ENCODE peak calls at places on chromosomes 7 and 10, in five cellular contexts. F, L, Z, Y and U are unnamed samples.

GRCh38 chr10:86291616-86292340 is 74.8 kb downstream of the GRID1 start:
- DNase-seq in F (peak), L (no peak), Z (no peak), Y (no peak), U (no peak)

GRCh38 chr10:50312464-50313437 is 61.4 kb upstream of the ASAH2 start:
- DNase-seq in F (no peak), L (no peak), Z (no peak), Y (no peak), U (no peak)

GRCh38 chr10:76454539-76455137 is 1023.2 kb downstream of the LRMDA start:
- DNase-seq in F (no peak), L (no peak), Z (no peak), Y (no peak), U (no peak)

GRCh38 chr7:360454-361100 is 70.6 kb downstream of the FOXL3 start:
- DNase-seq in F (peak), L (no peak), Z (no peak), Y (no peak), U (no peak)

GRCh38 chr7:72016574-72016973 is 395.6 kb downstream of the CALN1 start:
- DNase-seq in F (no peak), L (no peak), Z (no peak), Y (no peak), U (no peak)

GRCh38 chr7:14332155-14332554 is 342.7 kb upstream of the ETV1 start:
- DNase-seq in F (no peak), L (no peak), Z (no peak), Y (no peak), U (no peak)

GRCh38 chr7:3821473-3821872 is 520.4 kb downstream of the SDK1 start:
- DNase-seq in F (no peak), L (no peak), Z (no peak), Y (no peak), U (no peak)

GRCh38 chr10:123651421-123652047 is 14.6 kb upstream of the GPR26 start:
- DNase-seq in F (no peak), L (no peak), Z (no peak), Y (no peak), U (no peak)

GRCh38 chr7:132296820-132297219 is 279.4 kb downstream of the PLXNA4 start:
- DNase-seq in F (no peak), L (no peak), Z (no peak), Y (no peak), U (no peak)

GRCh38 chr7:134932707-134933370 is 53.5 kb upstream of the AGBL3 start:
- DNase-seq in F (peak), L (no peak), Z (no peak), Y (no peak), U (peak)

GRCh38 chr10:61787170-61787569 is 114.3 kb upstream of the ARID5B start:
- DNase-seq in F (no peak), L (no peak), Z (no peak), Y (no peak), U (no peak)

GRCh38 chr10:104351067-104351681 is 2.5 kb upstream of the CFAP58 start:
- DNase-seq in F (no peak), L (no peak), Z (no peak), Y (no peak), U (no peak)

GRCh38 chr7:35003679-35004278 is 33.5 kb downstream of the DPY19L1 start:
- DNase-seq in F (peak), L (no peak), Z (peak), Y (peak), U (peak)

GRCh38 chr10:117418121-117418520 is 42.9 kb upstream of the PDZD8 start:
- DNase-seq in F (no peak), L (no peak), Z (no peak), Y (no peak), U (peak)

GRCh38 chr10:131997366-131998049 is 15.8 kb upstream of the BNIP3 start:
- DNase-seq in F (peak), L (peak), Z (no peak), Y (peak), U (peak)

GRCh38 chr10:18472977-18473376 is 178.4 kb downstream of the NSUN6 start:
- DNase-seq in F (no peak), L (no peak), Z (peak), Y (peak), U (no peak)

GRCh38 chr10:34768261-34768971 is 46.7 kb downstream of the PARD3 start:
- DNase-seq in F (peak), L (peak), Z (no peak), Y (peak), U (peak)

GRCh38 chr10:23694921-23695824 is 256.3 kb downstream of the OTUD1 start:
- DNase-seq in F (no peak), L (no peak), Z (no peak), Y (no peak), U (no peak)

GRCh38 chr7:36943591-36944430 is 219.5 kb upstream of the AOAH start:
- DNase-seq in F (no peak), L (no peak), Z (no peak), Y (no peak), U (no peak)

GRCh38 chr7:98134420-98134819 is 27.8 kb downstream of the LMTK2 start:
- DNase-seq in F (no peak), L (no peak), Z (no peak), Y (no peak), U (no peak)

GRCh38 chr10:128086003-128086863 is 40.0 kb downstream of the MKI67 start:
- DNase-seq in F (peak), L (no peak), Z (no peak), Y (no peak), U (no peak)

GRCh38 chr7:45683556-45684148 is 109.5 kb downstream of the ADCY1 start:
- DNase-seq in F (no peak), L (peak), Z (no peak), Y (no peak), U (no peak)

GRCh38 chr7:116185956-116186355 is 24.4 kb upstream of the TES start:
- DNase-seq in F (no peak), L (no peak), Z (no peak), Y (no peak), U (no peak)

GRCh38 chr7:50978633-50979215 is 196.0 kb upstream of the GRB10 start:
- DNase-seq in F (no peak), L (no peak), Z (no peak), Y (peak), U (no peak)

GRCh38 chr7:80309971-80310549 is 175.4 kb downstream of the GNAI1 start:
- DNase-seq in F (no peak), L (no peak), Z (no peak), Y (no peak), U (no peak)

GRCh38 chr10:133121479-133121878 is 33.8 kb downstream of the ADGRA1 start:
- DNase-seq in F (no peak), L (no peak), Z (no peak), Y (no peak), U (no peak)

GRCh38 chr7:114979388-114979787 is 57.5 kb downstream of the MDFIC start:
- DNase-seq in F (peak), L (peak), Z (no peak), Y (no peak), U (no peak)

GRCh38 chr10:132141526-132142395 is 45.0 kb upstream of the DPYSL4 start:
- DNase-seq in F (peak), L (no peak), Z (no peak), Y (no peak), U (no peak)

GRCh38 chr10:29849434-29849833 is 210.0 kb downstream of the JCAD start:
- DNase-seq in F (no peak), L (no peak), Z (no peak), Y (no peak), U (no peak)

GRCh38 chr10:92847185-92847864 is 995 bp upstream of the EXOC6 start:
- DNase-seq in F (no peak), L (no peak), Z (no peak), Y (no peak), U (no peak)

GRCh38 chr7:35805876-35806275 is 5.0 kb downstream of the SEPTIN7 start:
- DNase-seq in F (no peak), L (no peak), Z (no peak), Y (no peak), U (no peak)

GRCh38 chr7:11516328-11516727 is 315.7 kb downstream of the THSD7A start:
- DNase-seq in F (no peak), L (no peak), Z (no peak), Y (no peak), U (no peak)

GRCh38 chr10:111944331-111944730 is 239.2 kb downstream of the GPAM start:
- DNase-seq in F (no peak), L (no peak), Z (no peak), Y (no peak), U (no peak)

GRCh38 chr10:13759167-13759566 is 172.4 kb downstream of the PRPF18 start:
- DNase-seq in F (no peak), L (no peak), Z (no peak), Y (no peak), U (no peak)

GRCh38 chr7:47827321-47827720 is 120.9 kb downstream of the PKD1L1 start:
- DNase-seq in F (no peak), L (no peak), Z (no peak), Y (no peak), U (no peak)

DNA sequence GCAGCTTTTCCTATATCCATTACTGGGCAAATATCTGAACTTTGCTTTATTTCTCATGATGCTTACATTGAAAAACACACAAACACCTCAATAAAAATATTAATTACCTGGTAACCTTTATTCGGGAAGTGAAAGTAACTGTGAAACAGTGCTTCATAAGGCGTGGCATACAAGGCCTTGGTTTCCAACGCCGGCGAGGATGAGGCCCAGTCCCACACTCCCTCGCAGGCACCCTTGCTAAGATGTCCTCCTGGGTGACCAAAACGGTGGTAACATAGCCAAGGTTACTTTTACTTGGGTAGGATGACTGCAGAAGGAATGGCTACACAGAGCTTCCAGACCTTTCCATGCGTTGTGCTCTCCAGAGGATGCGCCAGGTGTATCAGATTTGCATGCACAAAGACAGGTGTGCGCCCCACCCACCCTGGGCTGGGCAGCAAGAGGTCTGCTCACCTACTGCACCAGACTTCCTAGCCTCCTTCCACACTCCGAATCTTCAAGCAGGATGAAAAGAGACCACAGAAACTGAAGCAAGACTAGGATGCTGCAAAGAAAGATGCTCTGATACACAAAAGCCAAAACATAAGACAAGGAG is 13.3 kb upstream of the DAGLB start:
- DNase-seq in F (no peak), L (no peak), Z (no peak), Y (no peak), U (no peak)
- H3K27ac ChIP-seq in F (no peak), L (no peak), Z (no peak), Y (no peak), U (no peak)

GRCh38 chr7:27933691-27934565 is 194.0 kb downstream of the TAX1BP1 start:
- DNase-seq in F (no peak), L (no peak), Z (no peak), Y (no peak), U (no peak)
- TF ChIP-seq EP300 in F (no peak), L (no peak), Z (no peak), Y (no peak), U (no peak)

GRCh38 chr7:140623995-140624902 is 16.4 kb downstream of the DENND2A start:
- DNase-seq in F (peak), L (no peak), Z (no peak), Y (no peak), U (no peak)
- H3K27ac ChIP-seq in F (peak), L (no peak), Z (no peak), Y (peak), U (peak)

GRCh38 chr10:95405655-95406054 is 114.9 kb upstream of the PDLIM1 start:
- DNase-seq in F (no peak), L (no peak), Z (no peak), Y (no peak), U (no peak)

GRCh38 chr10:95408148-95408930 is 117.5 kb upstream of the PDLIM1 start:
- DNase-seq in F (no peak), L (no peak), Z (no peak), Y (no peak), U (no peak)

GRCh38 chr10:95404864-95405263 is 114.1 kb upstream of the PDLIM1 start:
- DNase-seq in F (no peak), L (no peak), Z (no peak), Y (no peak), U (no peak)

GRCh38 chr10:95407546-95407945 is 116.7 kb upstream of the PDLIM1 start:
- DNase-seq in F (no peak), L (no peak), Z (no peak), Y (no peak), U (no peak)

GRCh38 chr10:95406651-95407280 is 116.0 kb upstream of the PDLIM1 start:
- DNase-seq in F (peak), L (peak), Z (no peak), Y (peak), U (peak)
- TF ChIP-seq EP300 in F (peak), L (no peak), Z (no peak), Y (no peak), U (peak)

GRCh38 chr7:85595639-85596268 is 408.9 kb upstream of the SEMA3D start:
- DNase-seq in F (no peak), L (no peak), Z (no peak), Y (no peak), U (no peak)

GRCh38 chr7:85602196-85602595 is 415.3 kb upstream of the SEMA3D start:
- DNase-seq in F (no peak), L (no peak), Z (no peak), Y (no peak), U (no peak)

DNA sequence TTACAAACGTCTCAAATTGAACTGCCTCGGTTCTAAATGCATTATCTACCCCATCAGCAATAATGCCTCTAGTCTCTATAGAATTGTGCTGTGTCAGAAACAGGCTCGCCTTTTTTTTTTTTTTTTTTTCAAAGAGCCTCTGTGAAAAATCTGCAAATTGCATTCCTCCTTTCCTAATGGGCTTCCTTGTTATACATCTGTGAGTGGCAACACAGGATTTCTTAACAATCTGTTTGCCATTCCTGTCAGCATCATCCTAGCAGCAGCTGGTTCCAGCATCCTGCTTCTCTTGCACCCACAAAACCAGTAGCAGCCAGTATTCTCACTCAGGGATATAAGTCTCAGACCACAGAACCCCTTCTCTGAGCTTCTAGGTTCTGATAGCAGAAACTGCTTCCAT is 413.6 kb upstream of the SEMA3D start:
- DNase-seq in F (no peak), L (no peak), Z (no peak), Y (no peak), U (no peak)
- H3K27ac ChIP-seq in F (no peak), L (no peak), Z (no peak), Y (no peak), U (no peak)

GRCh38 chr7:107609861-107610260 is 29.8 kb downstream of the BCAP29 start:
- DNase-seq in F (no peak), L (no peak), Z (no peak), Y (no peak), U (no peak)

GRCh38 chr7:107613439-107613838 is 33.4 kb downstream of the BCAP29 start:
- DNase-seq in F (no peak), L (no peak), Z (no peak), Y (no peak), U (no peak)

GRCh38 chr7:107613948-107614347 is 33.9 kb downstream of the BCAP29 start:
- DNase-seq in F (no peak), L (no peak), Z (no peak), Y (no peak), U (no peak)

GRCh38 chr7:107606303-107606702 is 26.3 kb downstream of the BCAP29 start:
- DNase-seq in F (no peak), L (no peak), Z (no peak), Y (no peak), U (no peak)

GRCh38 chr7:107610353-107610752 is 30.3 kb downstream of the BCAP29 start:
- DNase-seq in F (no peak), L (no peak), Z (no peak), Y (no peak), U (no peak)
- TF ChIP-seq EP300 in F (no peak), L (no peak), Z (no peak), Y (no peak), U (no peak)

GRCh38 chr7:24318326-24318725 is 34.3 kb downstream of the NPY start:
- DNase-seq in F (no peak), L (no peak), Z (peak), Y (peak), U (no peak)
- H3K27ac ChIP-seq in F (no peak), L (no peak), Z (no peak), Y (no peak), U (no peak)

DNA sequence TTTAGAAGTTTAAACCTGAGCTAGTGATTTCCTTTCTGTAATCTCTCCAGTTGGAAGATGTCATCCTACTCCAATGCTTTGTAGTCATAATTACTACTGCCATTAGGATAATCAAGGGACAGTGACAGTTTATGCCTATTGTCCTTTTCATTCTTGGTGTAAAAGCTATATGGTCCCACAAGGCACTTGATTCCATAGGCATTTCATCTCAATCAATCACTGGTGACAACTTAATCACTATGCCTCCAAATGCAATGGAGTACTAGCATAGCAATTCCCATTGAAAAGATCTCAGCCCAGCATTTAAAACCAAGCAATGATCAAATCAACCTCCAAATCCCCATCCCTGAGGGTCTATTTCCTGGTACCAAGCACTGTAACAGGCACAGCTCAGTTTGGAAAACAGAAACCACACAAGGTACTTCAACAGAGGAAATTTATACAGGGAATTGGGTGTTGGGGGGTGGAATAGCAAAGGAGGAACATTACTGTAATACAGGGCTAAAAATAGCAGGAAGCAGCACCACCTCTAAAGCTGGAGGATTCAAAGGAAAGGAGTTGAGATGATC is 51.0 kb downstream of the FHIP2A start:
- DNase-seq in F (no peak), L (no peak), Z (no peak), Y (no peak), U (no peak)
- TF ChIP-seq EP300 in F (no peak), L (no peak), Z (no peak), Y (no peak), U (no peak)